ENCODE peak calls at places on chromosomes 3 and 15, in eight cellular contexts. F is activated CD8-positive, alpha-beta memory T cell treated with anti-CD3 and anti-CD28 coated beads for 24 hours; N is mesothelial cell of epicardium; T is DMS153; P is NCI-H345; D is NCI-H1048; A is HS-5; V is NCI-H1092 treated with DMSO at 0.1 percent for 48 hours. X is an unnamed sample.

GRCh38 chr3:31993843-31994242 is 12.3 kb downstream of the ZNF860 start:
- DNase-seq in V (no peak), T (no peak), P (no peak), A (no peak), F (no peak), N (no peak), D (no peak), X (no peak)

GRCh38 chr15:81163961-81164800 is 30.1 kb downstream of the CFAP161 start:
- DNase-seq in V (no peak), T (no peak), F (no peak), D (no peak), A (no peak), N (no peak), P (no peak), X (no peak)

GRCh38 chr15:42012241-42012640 is 8.6 kb downstream of the PLA2G4E start:
- DNase-seq in N (no peak), D (no peak), T (no peak), A (no peak), P (no peak), V (no peak), F (no peak), X (no peak)

GRCh38 chr3:119357190-119357589 is 63.0 kb downstream of the ARHGAP31 start:
- DNase-seq in T (no peak), P (no peak), D (no peak), A (no peak), N (no peak), F (no peak), V (no peak), X (no peak)

GRCh38 chr3:13009132-13009945 is 63.9 kb downstream of the IQSEC1 start:
- DNase-seq in A (no peak), F (peak), D (no peak), T (no peak), N (no peak), P (no peak), V (no peak), X (no peak)

GRCh38 chr15:63909819-63910437 is 76.2 kb upstream of the HERC1 start:
- DNase-seq in P (no peak), T (no peak), V (no peak), A (no peak), D (no peak), F (no peak), N (no peak), X (peak)

GRCh38 chr15:44882499-44882968 is 74.0 kb upstream of the TERB2 start:
- DNase-seq in A (no peak), N (no peak), F (no peak), T (no peak), V (no peak), P (peak), D (no peak), X (no peak)

GRCh38 chr15:94306700-94307650 is 75.6 kb downstream of the MCTP2 start:
- DNase-seq in F (peak), N (no peak), A (no peak), D (no peak), P (no peak), T (no peak), V (no peak), X (no peak)

GRCh38 chr3:152301745-152302181 is 33.0 kb downstream of the MBNL1 start:
- DNase-seq in V (no peak), F (no peak), N (no peak), D (no peak), P (no peak), T (no peak), A (no peak), X (no peak)

GRCh38 chr3:197394464-197395321 is 96.3 kb upstream of the DLG1 start:
- DNase-seq in A (peak), F (no peak), N (no peak), T (no peak), V (no peak), D (no peak), P (no peak), X (no peak)

GRCh38 chr15:66105286-66105984 is 148.1 kb downstream of the MEGF11 start:
- DNase-seq in N (no peak), F (no peak), T (no peak), V (no peak), A (no peak), P (no peak), D (no peak), X (no peak)

GRCh38 chr3:194051554-194052175 is 84.3 kb upstream of the HES1 start:
- DNase-seq in V (peak), A (no peak), P (no peak), F (no peak), N (no peak), D (no peak), T (peak), X (no peak)

GRCh38 chr3:30826381-30827061 is 67.9 kb downstream of the GADL1 start:
- DNase-seq in T (no peak), N (no peak), P (no peak), D (no peak), F (no peak), V (no peak), A (no peak), X (no peak)

GRCh38 chr15:74412159-74412558 is 21.6 kb downstream of the SEMA7A start:
- DNase-seq in N (no peak), T (no peak), P (no peak), F (no peak), V (no peak), A (no peak), D (no peak), X (no peak)

GRCh38 chr3:32132121-32132520 is 25.7 kb downstream of the GPD1L start:
- DNase-seq in V (no peak), F (no peak), P (no peak), N (no peak), A (no peak), T (no peak), D (no peak), X (no peak)

GRCh38 chr3:133097214-133097613 is 59.0 kb downstream of the TMEM108 start:
- DNase-seq in F (no peak), A (no peak), P (peak), D (no peak), N (no peak), T (peak), V (peak), X (no peak)

GRCh38 chr3:30626443-30627181 is 20.2 kb downstream of the TGFBR2 start:
- DNase-seq in T (no peak), P (no peak), F (no peak), N (no peak), A (no peak), V (no peak), D (no peak), X (no peak)

GRCh38 chr15:79090487-79091203 is at the start of gene RASGRF1:
- DNase-seq in D (no peak), F (peak), P (no peak), N (no peak), T (no peak), V (no peak), A (no peak), X (peak)

GRCh38 chr3:71517206-71517855 is 66.2 kb downstream of the FOXP1 start:
- DNase-seq in D (no peak), T (no peak), F (no peak), N (no peak), V (no peak), A (no peak), P (no peak), X (no peak)

GRCh38 chr15:77577350-77577749 is 55.4 kb downstream of the LINGO1 start:
- DNase-seq in N (no peak), V (no peak), A (no peak), P (no peak), T (no peak), F (no peak), D (no peak), X (no peak)

GRCh38 chr3:59189561-59190338 is 139.9 kb upstream of the CFAP20DC start:
- DNase-seq in V (no peak), F (no peak), T (no peak), A (no peak), N (no peak), P (no peak), D (no peak), X (no peak)

GRCh38 chr3:49199244-49199899 is 28.0 kb downstream of the KLHDC8B start:
- DNase-seq in N (no peak), P (no peak), D (no peak), T (no peak), V (no peak), A (peak), F (no peak), X (no peak)

GRCh38 chr3:42345811-42346210 is 64.6 kb downstream of the LYZL4 start:
- DNase-seq in N (no peak), P (no peak), D (no peak), T (no peak), V (no peak), F (no peak), A (no peak), X (no peak)

GRCh38 chr3:188947983-188948657 is 223.7 kb upstream of the TPRG1 start:
- DNase-seq in F (no peak), T (peak), V (peak), D (peak), N (peak), A (no peak), P (peak), X (peak)

GRCh38 chr15:49622561-49622960 is 1.7 kb downstream of the DTWD1 start:
- DNase-seq in D (no peak), F (no peak), P (no peak), T (no peak), A (no peak), N (no peak), V (no peak), X (no peak)

GRCh38 chr3:141094851-141095545 is 43.9 kb downstream of the SPSB4 start:
- DNase-seq in T (peak), V (peak), D (no peak), N (no peak), P (peak), A (no peak), F (no peak), X (peak)

GRCh38 chr3:56754753-56755365 is 46.9 kb downstream of the ARHGEF3 start:
- DNase-seq in V (no peak), P (no peak), F (peak), N (no peak), D (no peak), T (no peak), A (no peak), X (no peak)

GRCh38 chr3:180820400-180820799 is 92.1 kb upstream of the FXR1 start:
- DNase-seq in F (no peak), A (no peak), V (no peak), N (no peak), P (no peak), T (no peak), D (no peak), X (no peak)

GRCh38 chr3:9247361-9248231 is 1.9 kb downstream of the SRGAP3 start:
- DNase-seq in F (no peak), V (no peak), N (no peak), P (peak), D (no peak), T (no peak), A (no peak), X (no peak)

GRCh38 chr15:90291679-90292356 is 26.3 kb downstream of the NGRN start:
- DNase-seq in F (no peak), V (peak), P (no peak), D (no peak), N (no peak), T (peak), A (no peak), X (no peak)

GRCh38 chr3:149934524-149934923 is 36.2 kb downstream of the PFN2 start:
- DNase-seq in D (no peak), P (no peak), A (no peak), N (no peak), T (no peak), F (no peak), V (no peak), X (no peak)

GRCh38 chr15:31366169-31366734 is 39.6 kb downstream of the KLF13 start:
- DNase-seq in P (no peak), N (no peak), D (no peak), T (no peak), A (no peak), F (peak), V (no peak), X (no peak)

GRCh38 chr3:122594025-122594424 is 16.6 kb downstream of the PARP15 start:
- DNase-seq in T (no peak), D (no peak), F (no peak), P (no peak), A (no peak), V (no peak), N (no peak), X (no peak)

GRCh38 chr3:63937661-63938651 is 25.8 kb upstream of the SCAANT1 start:
- DNase-seq in N (no peak), D (no peak), A (no peak), P (no peak), T (no peak), F (no peak), V (no peak), X (no peak)

GRCh38 chr15:27826902-27827321 is 272.2 kb downstream of the OCA2 start:
- DNase-seq in F (no peak), D (no peak), N (no peak), T (no peak), P (no peak), A (peak), V (no peak), X (peak)

GRCh38 chr3:45409921-45410320 is 21.5 kb downstream of the LARS2 start:
- DNase-seq in A (no peak), F (no peak), V (no peak), D (no peak), P (no peak), T (no peak), N (no peak), X (no peak)

X was measured in osteocyte.